ENCODE peak calls at places on chromosomes 1 and 21, in eight cellular contexts. One of them, this sample, is unnamed.

GRCh38 chr1:110176299-110176956 is 26.1 kb downstream of the SLC6A17 start:
- DNase-seq in fibroblast of gingiva: no peak
- DNase-seq in skeletal muscle cell: no peak
- DNase-seq in AG08396: no peak
- DNase-seq in uterus: no peak
- DNase-seq in K562: no peak
- DNase-seq in retina: no peak
- DNase-seq in RWPE1: no peak
- DNase-seq in this sample: peak; percentile 9

GRCh38 chr1:5333326-5333725 is 658.9 kb downstream of the NPHP4 start:
- DNase-seq in retina: no peak
- DNase-seq in K562: no peak
- DNase-seq in fibroblast of gingiva: no peak
- DNase-seq in uterus: no peak
- DNase-seq in skeletal muscle cell: no peak
- DNase-seq in RWPE1: peak; percentile 19
- DNase-seq in AG08396: no peak
- DNase-seq in this sample: no peak

GRCh38 chr1:8689431-8690252 is 127.8 kb downstream of the RERE start:
- DNase-seq in RWPE1: no peak
- DNase-seq in AG08396: no peak
- DNase-seq in uterus: no peak
- DNase-seq in fibroblast of gingiva: no peak
- DNase-seq in skeletal muscle cell: no peak
- DNase-seq in K562: no peak
- DNase-seq in retina: no peak
- DNase-seq in this sample: no peak

GRCh38 chr21:44626673-44627143 is at the start of gene KRTAP10-9:
- DNase-seq in K562: no peak
- DNase-seq in fibroblast of gingiva: no peak
- DNase-seq in skeletal muscle cell: no peak
- DNase-seq in uterus: no peak
- DNase-seq in retina: no peak
- DNase-seq in RWPE1: no peak
- DNase-seq in AG08396: no peak
- DNase-seq in this sample: no peak

GRCh38 chr1:202649553-202650392 is 60.5 kb downstream of the SYT2 start:
- DNase-seq in retina: no peak
- DNase-seq in uterus: no peak
- DNase-seq in fibroblast of gingiva: no peak
- DNase-seq in RWPE1: no peak
- DNase-seq in AG08396: no peak
- DNase-seq in K562: no peak
- DNase-seq in skeletal muscle cell: no peak
- DNase-seq in this sample: no peak

GRCh38 chr1:10724052-10724494 is 72.4 kb downstream of the CASZ1 start:
- DNase-seq in AG08396: peak; percentile 65
- DNase-seq in uterus: peak; percentile 54
- DNase-seq in K562: no peak
- DNase-seq in retina: no peak
- DNase-seq in skeletal muscle cell: no peak
- DNase-seq in fibroblast of gingiva: peak; percentile 36
- DNase-seq in RWPE1: peak; percentile 53
- DNase-seq in this sample: no peak

GRCh38 chr1:31189696-31190674 is 49.7 kb downstream of the NKAIN1 start:
- DNase-seq in K562: no peak
- DNase-seq in AG08396: no peak
- DNase-seq in uterus: no peak
- DNase-seq in fibroblast of gingiva: no peak
- DNase-seq in RWPE1: no peak
- DNase-seq in retina: no peak
- DNase-seq in skeletal muscle cell: no peak
- DNase-seq in this sample: no peak

GRCh38 chr1:61226791-61227567 is 144.6 kb downstream of the NFIA start:
- DNase-seq in fibroblast of gingiva: peak; percentile 85
- DNase-seq in K562: no peak
- DNase-seq in skeletal muscle cell: no peak
- DNase-seq in AG08396: no peak
- DNase-seq in RWPE1: no peak
- DNase-seq in uterus: no peak
- DNase-seq in retina: no peak
- DNase-seq in this sample: no peak

GRCh38 chr1:84259376-84259775 is 42.1 kb upstream of the SAMD13 start:
- DNase-seq in fibroblast of gingiva: no peak
- DNase-seq in RWPE1: no peak
- DNase-seq in skeletal muscle cell: no peak
- DNase-seq in AG08396: no peak
- DNase-seq in retina: no peak
- DNase-seq in uterus: no peak
- DNase-seq in K562: no peak
- DNase-seq in this sample: no peak

GRCh38 chr1:91520940-91521507 is 20.4 kb downstream of the CDC7 start:
- DNase-seq in retina: no peak
- DNase-seq in fibroblast of gingiva: no peak
- DNase-seq in uterus: no peak
- DNase-seq in AG08396: no peak
- DNase-seq in skeletal muscle cell: no peak
- DNase-seq in RWPE1: no peak
- DNase-seq in K562: no peak
- DNase-seq in this sample: peak; percentile 34

GRCh38 chr1:184890539-184890973 is 83.8 kb downstream of the NIBAN1 start:
- DNase-seq in RWPE1: no peak
- DNase-seq in fibroblast of gingiva: peak; percentile 44
- DNase-seq in K562: no peak
- DNase-seq in AG08396: no peak
- DNase-seq in uterus: no peak
- DNase-seq in retina: no peak
- DNase-seq in skeletal muscle cell: no peak
- DNase-seq in this sample: no peak

GRCh38 chr1:59814901-59815825 is at the start of gene HOOK1:
- DNase-seq in K562: no peak
- DNase-seq in skeletal muscle cell: no peak
- DNase-seq in RWPE1: peak; percentile 27
- DNase-seq in AG08396: no peak
- DNase-seq in fibroblast of gingiva: no peak
- DNase-seq in retina: peak; percentile 83
- DNase-seq in uterus: no peak
- DNase-seq in this sample: no peak

GRCh38 chr1:206521002-206521585 is 13.8 kb downstream of the RASSF5 start:
- DNase-seq in K562: no peak
- DNase-seq in AG08396: no peak
- DNase-seq in retina: peak; percentile 32
- DNase-seq in uterus: no peak
- DNase-seq in fibroblast of gingiva: no peak
- DNase-seq in skeletal muscle cell: no peak
- DNase-seq in RWPE1: no peak
- DNase-seq in this sample: no peak

GRCh38 chr1:223455470-223455869 is 62.3 kb downstream of the CCDC185 start:
- DNase-seq in RWPE1: no peak
- DNase-seq in retina: no peak
- DNase-seq in K562: no peak
- DNase-seq in skeletal muscle cell: no peak
- DNase-seq in uterus: no peak
- DNase-seq in AG08396: no peak
- DNase-seq in fibroblast of gingiva: no peak
- DNase-seq in this sample: no peak

GRCh38 chr1:98421098-98421460 is 240.4 kb upstream of the SNX7 start:
- DNase-seq in RWPE1: no peak
- DNase-seq in skeletal muscle cell: no peak
- DNase-seq in AG08396: no peak
- DNase-seq in retina: no peak
- DNase-seq in K562: no peak
- DNase-seq in uterus: no peak
- DNase-seq in fibroblast of gingiva: no peak
- DNase-seq in this sample: no peak

GRCh38 chr1:178513278-178513983 is 522 bp downstream of the TEX35 start:
- DNase-seq in uterus: no peak
- DNase-seq in AG08396: peak; percentile 39
- DNase-seq in retina: no peak
- DNase-seq in fibroblast of gingiva: peak; percentile 52
- DNase-seq in K562: no peak
- DNase-seq in RWPE1: no peak
- DNase-seq in skeletal muscle cell: no peak
- DNase-seq in this sample: no peak

GRCh38 chr1:68112835-68113243 is 62.4 kb upstream of the DIRAS3 start:
- DNase-seq in AG08396: peak; percentile 41
- DNase-seq in retina: no peak
- DNase-seq in RWPE1: peak; percentile 72
- DNase-seq in K562: no peak
- DNase-seq in uterus: no peak
- DNase-seq in skeletal muscle cell: peak; percentile 72
- DNase-seq in fibroblast of gingiva: peak; percentile 81
- DNase-seq in this sample: no peak

GRCh38 chr1:89670711-89671110 is 37.8 kb downstream of the LRRC8C start:
- DNase-seq in uterus: no peak
- DNase-seq in fibroblast of gingiva: no peak
- DNase-seq in retina: no peak
- DNase-seq in AG08396: no peak
- DNase-seq in RWPE1: no peak
- DNase-seq in K562: no peak
- DNase-seq in skeletal muscle cell: no peak
- DNase-seq in this sample: no peak

GRCh38 chr1:35243681-35244080 is 24.8 kb upstream of the ZMYM4 start:
- DNase-seq in retina: no peak
- DNase-seq in AG08396: no peak
- DNase-seq in fibroblast of gingiva: no peak
- DNase-seq in skeletal muscle cell: no peak
- DNase-seq in uterus: no peak
- DNase-seq in RWPE1: no peak
- DNase-seq in K562: no peak
- DNase-seq in this sample: peak; percentile 80

GRCh38 chr1:88892146-88892877 is 945 bp upstream of the GTF2B start:
- DNase-seq in retina: no peak
- DNase-seq in AG08396: no peak
- DNase-seq in K562: no peak
- DNase-seq in RWPE1: no peak
- DNase-seq in fibroblast of gingiva: peak; percentile 66
- DNase-seq in uterus: no peak
- DNase-seq in skeletal muscle cell: no peak
- DNase-seq in this sample: peak; percentile 94

GRCh38 chr1:26838474-26839338 is 12.2 kb downstream of the ZDHHC18 start:
- DNase-seq in skeletal muscle cell: no peak
- DNase-seq in uterus: no peak
- DNase-seq in AG08396: no peak
- DNase-seq in fibroblast of gingiva: no peak
- DNase-seq in RWPE1: no peak
- DNase-seq in K562: no peak
- DNase-seq in retina: no peak
- DNase-seq in this sample: no peak

GRCh38 chr1:17191990-17192242 is 13.0 kb upstream of the PADI1 start:
- DNase-seq in skeletal muscle cell: no peak
- DNase-seq in fibroblast of gingiva: no peak
- DNase-seq in AG08396: no peak
- DNase-seq in retina: no peak
- DNase-seq in RWPE1: no peak
- DNase-seq in K562: no peak
- DNase-seq in uterus: no peak
- DNase-seq in this sample: no peak

GRCh38 chr1:162672678-162673259 is 40.5 kb downstream of the DDR2 start:
- DNase-seq in K562: no peak
- DNase-seq in uterus: no peak
- DNase-seq in skeletal muscle cell: no peak
- DNase-seq in AG08396: no peak
- DNase-seq in RWPE1: no peak
- DNase-seq in retina: no peak
- DNase-seq in fibroblast of gingiva: no peak
- DNase-seq in this sample: no peak

GRCh38 chr1:219544163-219544846 is 68.6 kb downstream of the ZC3H11B start:
- DNase-seq in K562: no peak
- DNase-seq in uterus: no peak
- DNase-seq in fibroblast of gingiva: peak; percentile 32
- DNase-seq in AG08396: no peak
- DNase-seq in RWPE1: no peak
- DNase-seq in skeletal muscle cell: no peak
- DNase-seq in retina: no peak
- DNase-seq in this sample: peak; percentile 8

GRCh38 chr1:232440325-232441059 is 189.4 kb downstream of the SIPA1L2 start:
- DNase-seq in uterus: no peak
- DNase-seq in skeletal muscle cell: no peak
- DNase-seq in K562: no peak
- DNase-seq in retina: no peak
- DNase-seq in RWPE1: no peak
- DNase-seq in AG08396: no peak
- DNase-seq in fibroblast of gingiva: no peak
- DNase-seq in this sample: peak; percentile 13

GRCh38 chr1:165903672-165904071 is 76.3 kb downstream of the UCK2 start:
- DNase-seq in skeletal muscle cell: no peak
- DNase-seq in uterus: no peak
- DNase-seq in K562: no peak
- DNase-seq in RWPE1: peak; percentile 81
- DNase-seq in fibroblast of gingiva: no peak
- DNase-seq in retina: no peak
- DNase-seq in AG08396: no peak
- DNase-seq in this sample: no peak

GRCh38 chr1:109840011-109840629 is 70.5 kb upstream of the CSF1 start:
- DNase-seq in K562: no peak
- DNase-seq in uterus: no peak
- DNase-seq in skeletal muscle cell: no peak
- DNase-seq in RWPE1: no peak
- DNase-seq in AG08396: no peak
- DNase-seq in retina: no peak
- DNase-seq in fibroblast of gingiva: no peak
- DNase-seq in this sample: no peak

GRCh38 chr1:193730017-193730416 is 543.6 kb upstream of the B3GALT2 start:
- DNase-seq in fibroblast of gingiva: no peak
- DNase-seq in uterus: no peak
- DNase-seq in skeletal muscle cell: no peak
- DNase-seq in AG08396: no peak
- DNase-seq in RWPE1: no peak
- DNase-seq in K562: no peak
- DNase-seq in retina: no peak
- DNase-seq in this sample: peak; percentile 62

GRCh38 chr21:42633858-42634257 is 19.6 kb upstream of the PDE9A start:
- DNase-seq in retina: no peak
- DNase-seq in fibroblast of gingiva: no peak
- DNase-seq in K562: no peak
- DNase-seq in RWPE1: no peak
- DNase-seq in skeletal muscle cell: no peak
- DNase-seq in AG08396: no peak
- DNase-seq in uterus: no peak
- DNase-seq in this sample: no peak

GRCh38 chr1:198699167-198700015 is 60.6 kb downstream of the PTPRC start:
- DNase-seq in uterus: no peak
- DNase-seq in retina: peak; percentile 70
- DNase-seq in RWPE1: peak; percentile 87
- DNase-seq in K562: peak; percentile 20
- DNase-seq in fibroblast of gingiva: no peak
- DNase-seq in skeletal muscle cell: no peak
- DNase-seq in AG08396: peak; percentile 29
- DNase-seq in this sample: no peak

GRCh38 chr1:3007298-3008147 is 13.7 kb upstream of the ACTRT2 start:
- DNase-seq in fibroblast of gingiva: no peak
- DNase-seq in uterus: no peak
- DNase-seq in AG08396: no peak
- DNase-seq in retina: no peak
- DNase-seq in skeletal muscle cell: no peak
- DNase-seq in RWPE1: no peak
- DNase-seq in K562: no peak
- DNase-seq in this sample: no peak

GRCh38 chr1:36622741-36623648 is 140.3 kb upstream of the CSF3R start:
- DNase-seq in uterus: no peak
- DNase-seq in fibroblast of gingiva: no peak
- DNase-seq in retina: no peak
- DNase-seq in K562: no peak
- DNase-seq in skeletal muscle cell: no peak
- DNase-seq in RWPE1: no peak
- DNase-seq in AG08396: no peak
- DNase-seq in this sample: no peak

GRCh38 chr1:96445296-96445695 is 276.3 kb upstream of the PTBP2 start:
- DNase-seq in fibroblast of gingiva: no peak
- DNase-seq in RWPE1: no peak
- DNase-seq in K562: no peak
- DNase-seq in AG08396: no peak
- DNase-seq in uterus: no peak
- DNase-seq in retina: no peak
- DNase-seq in skeletal muscle cell: no peak
- DNase-seq in this sample: no peak

GRCh38 chr1:196732526-196732925 is 42.1 kb upstream of the CFHR3 start:
- DNase-seq in RWPE1: no peak
- DNase-seq in fibroblast of gingiva: no peak
- DNase-seq in skeletal muscle cell: no peak
- DNase-seq in retina: no peak
- DNase-seq in uterus: no peak
- DNase-seq in K562: peak; percentile 18
- DNase-seq in AG08396: no peak
- DNase-seq in this sample: no peak

This sample was measured in OCI-M1.